ENCODE peak calls at places on chromosomes 3 and 15, in eight cellular contexts. One of them, this sample, is unnamed.

GRCh38 chr3:171565671-171566070 is 105.5 kb upstream of the TNIK start:
- DNase-seq in Peyer's patch: no peak
- DNase-seq in psoas muscle: no peak
- DNase-seq in GM23338: no peak
- DNase-seq in RWPE2: no peak
- DNase-seq in IMR-90: peak; percentile 54
- DNase-seq in fibroblast of lung: peak; percentile 55
- DNase-seq in pancreas: no peak
- DNase-seq in this sample: no peak

GRCh38 chr15:52492132-52492531 is 36.5 kb downstream of the MYO5A start:
- DNase-seq in Peyer's patch: no peak
- DNase-seq in psoas muscle: no peak
- DNase-seq in GM23338: no peak
- DNase-seq in RWPE2: no peak
- DNase-seq in IMR-90: no peak
- DNase-seq in fibroblast of lung: no peak
- DNase-seq in pancreas: no peak
- DNase-seq in this sample: no peak

GRCh38 chr15:31200735-31201151 is 99.2 kb upstream of the TRPM1 start:
- DNase-seq in Peyer's patch: peak; percentile 81
- DNase-seq in psoas muscle: peak; percentile 81
- DNase-seq in GM23338: peak; percentile 70
- DNase-seq in RWPE2: no peak
- DNase-seq in IMR-90: peak; percentile 39
- DNase-seq in fibroblast of lung: peak; percentile 62
- DNase-seq in pancreas: peak; percentile 44
- DNase-seq in this sample: peak; percentile 88

GRCh38 chr3:43178891-43179366 is 73.0 kb upstream of the POMGNT2 start:
- DNase-seq in Peyer's patch: peak; percentile 77
- DNase-seq in psoas muscle: no peak
- DNase-seq in GM23338: no peak
- DNase-seq in RWPE2: peak; percentile 84
- DNase-seq in IMR-90: peak; percentile 52
- DNase-seq in fibroblast of lung: peak; percentile 74
- DNase-seq in pancreas: peak; percentile 49
- DNase-seq in this sample: peak; percentile 82

GRCh38 chr3:117408811-117409210 is 699.2 kb downstream of the TUSC7 start:
- DNase-seq in Peyer's patch: no peak
- DNase-seq in psoas muscle: no peak
- DNase-seq in GM23338: no peak
- DNase-seq in RWPE2: no peak
- DNase-seq in IMR-90: peak; percentile 52
- DNase-seq in fibroblast of lung: peak; percentile 39
- DNase-seq in pancreas: no peak
- DNase-seq in this sample: no peak

GRCh38 chr15:81297147-81297572 is 26.8 kb downstream of the STARD5 start:
- DNase-seq in Peyer's patch: no peak
- DNase-seq in psoas muscle: no peak
- DNase-seq in GM23338: no peak
- DNase-seq in RWPE2: peak; percentile 93
- DNase-seq in IMR-90: peak; percentile 24
- DNase-seq in fibroblast of lung: no peak
- DNase-seq in pancreas: no peak
- DNase-seq in this sample: no peak

GRCh38 chr3:29381595-29381994 is 100.7 kb downstream of the RBMS3 start:
- DNase-seq in Peyer's patch: no peak
- DNase-seq in psoas muscle: no peak
- DNase-seq in GM23338: no peak
- DNase-seq in RWPE2: no peak
- DNase-seq in IMR-90: peak; percentile 51
- DNase-seq in fibroblast of lung: no peak
- DNase-seq in pancreas: no peak
- DNase-seq in this sample: no peak

GRCh38 chr3:111339017-111339416 is 203.0 kb upstream of the CD96 start:
- DNase-seq in Peyer's patch: no peak
- DNase-seq in psoas muscle: no peak
- DNase-seq in GM23338: no peak
- DNase-seq in RWPE2: no peak
- DNase-seq in IMR-90: no peak
- DNase-seq in fibroblast of lung: no peak
- DNase-seq in pancreas: no peak
- DNase-seq in this sample: no peak

GRCh38 chr15:77630064-77630463 is 2.6 kb downstream of the LINGO1 start:
- DNase-seq in Peyer's patch: no peak
- DNase-seq in psoas muscle: no peak
- DNase-seq in GM23338: no peak
- DNase-seq in RWPE2: no peak
- DNase-seq in IMR-90: no peak
- DNase-seq in fibroblast of lung: no peak
- DNase-seq in pancreas: no peak
- DNase-seq in this sample: no peak

GRCh38 chr15:77629070-77630030 is 3.4 kb downstream of the LINGO1 start:
- DNase-seq in Peyer's patch: no peak
- DNase-seq in psoas muscle: no peak
- DNase-seq in GM23338: no peak
- DNase-seq in RWPE2: no peak
- DNase-seq in IMR-90: no peak
- DNase-seq in fibroblast of lung: no peak
- DNase-seq in pancreas: no peak
- DNase-seq in this sample: no peak

GRCh38 chr15:77631790-77632551 is 741 bp downstream of the LINGO1 start:
- DNase-seq in Peyer's patch: no peak
- DNase-seq in psoas muscle: no peak
- DNase-seq in GM23338: peak; percentile 80
- DNase-seq in RWPE2: no peak
- DNase-seq in IMR-90: no peak
- DNase-seq in fibroblast of lung: no peak
- DNase-seq in pancreas: no peak
- DNase-seq in this sample: no peak

GRCh38 chr15:77632760-77633133 is at the start of gene LINGO1:
- DNase-seq in Peyer's patch: no peak
- DNase-seq in psoas muscle: no peak
- DNase-seq in GM23338: peak; percentile 81
- DNase-seq in RWPE2: no peak
- DNase-seq in IMR-90: no peak
- DNase-seq in fibroblast of lung: no peak
- DNase-seq in pancreas: peak; percentile 64
- DNase-seq in this sample: no peak

DNA sequence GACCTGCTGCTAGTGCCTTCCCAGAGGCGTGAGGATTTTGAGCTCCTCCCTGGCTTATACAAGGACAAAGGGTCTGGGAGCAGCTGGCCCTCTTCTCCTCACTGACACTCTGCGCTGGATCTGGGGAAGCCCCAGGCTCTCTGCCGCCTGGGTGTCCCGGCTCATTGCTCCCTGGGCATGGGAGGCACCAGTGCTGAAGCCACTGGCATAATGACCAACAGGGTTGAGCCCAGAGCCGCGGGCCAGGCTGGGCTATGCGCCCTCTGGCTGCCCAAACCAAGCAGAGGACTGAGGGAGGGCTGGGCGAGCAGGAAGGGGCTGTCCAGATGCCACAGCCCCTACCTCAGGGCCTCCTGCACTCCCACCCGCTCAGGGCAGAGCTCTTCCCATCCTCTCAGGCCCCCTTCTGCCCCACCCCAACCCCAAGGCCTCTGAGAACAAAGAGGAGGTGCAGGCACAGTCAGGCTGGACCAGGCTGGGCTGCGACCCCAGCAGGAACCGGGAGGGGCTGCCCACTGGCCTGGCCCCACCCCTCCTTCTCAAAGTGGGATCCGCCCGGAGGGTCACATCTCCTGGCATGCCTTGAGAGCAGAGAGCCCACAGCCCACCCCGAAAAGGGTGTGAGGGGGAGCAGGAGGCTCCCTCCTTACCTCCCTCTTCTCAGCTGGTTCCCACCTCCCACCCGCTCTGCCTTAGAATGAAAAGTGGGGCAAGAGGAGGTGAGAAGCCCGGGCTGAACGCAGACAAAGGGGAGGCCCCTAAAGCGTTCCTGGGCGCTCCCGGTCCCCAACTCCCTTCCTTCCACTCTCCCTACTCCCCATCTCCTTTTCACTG is 1.5 kb downstream of the LINGO1 start:
- DNase-seq in Peyer's patch: no peak
- DNase-seq in psoas muscle: no peak
- DNase-seq in GM23338: peak; percentile 60
- DNase-seq in RWPE2: no peak
- DNase-seq in IMR-90: no peak
- DNase-seq in fibroblast of lung: no peak
- DNase-seq in pancreas: no peak
- DNase-seq in this sample: no peak
- TF ChIP-seq CTCF in Peyer's patch: no peak
- TF ChIP-seq CTCF in psoas muscle: no peak
- TF ChIP-seq CTCF in GM23338: peak; percentile 64
- TF ChIP-seq CTCF in RWPE2: no peak
- TF ChIP-seq CTCF in IMR-90: no peak
- TF ChIP-seq CTCF in fibroblast of lung: no peak
- TF ChIP-seq CTCF in pancreas: no peak
- TF ChIP-seq CTCF in this sample: no peak

GRCh38 chr3:177331203-177331602 is 133.9 kb upstream of the TBL1XR1 start:
- DNase-seq in Peyer's patch: no peak
- DNase-seq in psoas muscle: no peak
- DNase-seq in GM23338: no peak
- DNase-seq in RWPE2: no peak
- DNase-seq in IMR-90: no peak
- DNase-seq in fibroblast of lung: no peak
- DNase-seq in pancreas: no peak
- DNase-seq in this sample: no peak
- H3K4me1 ChIP-seq in Peyer's patch: no peaks in the 10 kb centered on the region
- H3K4me1 ChIP-seq in psoas muscle: peaks cover 33% of the 10 kb centered on the region
- H3K4me1 ChIP-seq in GM23338: no peaks in the 10 kb centered on the region
- H3K4me1 ChIP-seq in RWPE2: no peaks in the 10 kb centered on the region
- H3K4me1 ChIP-seq in IMR-90: peaks cover 2% of the 10 kb centered on the region
- H3K4me1 ChIP-seq in fibroblast of lung: no peaks in the 10 kb centered on the region
- H3K4me1 ChIP-seq in pancreas: no peaks in the 10 kb centered on the region
- H3K4me1 ChIP-seq in this sample: peaks cover 15% of the 10 kb centered on the region

DNA sequence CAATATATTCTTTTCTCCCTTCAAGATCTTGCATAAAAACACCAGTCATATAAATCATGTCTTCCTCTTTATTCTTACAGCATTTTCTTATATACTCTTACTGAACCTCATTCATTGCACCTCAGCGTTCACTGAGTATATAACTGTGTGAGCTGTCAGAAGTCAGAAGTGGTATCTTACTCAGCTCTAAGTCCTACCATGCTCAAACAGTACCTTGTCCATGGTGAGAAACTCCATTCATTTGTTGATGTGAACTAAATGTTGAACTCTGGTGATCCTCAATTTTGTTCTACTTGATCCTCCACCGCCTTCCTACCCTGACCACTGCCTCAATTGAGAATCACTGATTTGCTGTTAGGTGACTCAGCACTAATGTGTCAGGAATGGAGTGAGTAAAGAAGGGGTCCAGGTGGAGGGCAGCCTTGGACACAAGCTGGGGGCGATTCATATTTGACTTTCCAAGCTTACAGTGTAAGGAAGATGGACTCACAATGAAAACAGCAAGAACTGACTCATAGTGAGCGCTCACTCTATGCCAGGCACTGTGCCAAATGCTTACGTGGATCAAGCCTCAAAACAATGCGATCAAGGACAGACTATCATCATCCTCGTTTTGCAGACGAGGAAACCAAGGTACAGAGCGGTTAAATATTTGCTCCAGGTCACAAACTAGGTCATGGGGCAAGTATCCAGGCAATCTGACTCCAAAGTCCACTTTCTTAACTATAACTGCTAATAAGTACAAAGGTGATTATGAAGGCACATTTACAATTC is 13.5 kb upstream of the ZFYVE19 start:
- DNase-seq in Peyer's patch: peak; percentile 86
- DNase-seq in psoas muscle: peak; percentile 58
- DNase-seq in GM23338: no peak
- DNase-seq in RWPE2: peak; percentile 91
- DNase-seq in IMR-90: peak; percentile 98
- DNase-seq in fibroblast of lung: peak; percentile 91
- DNase-seq in pancreas: peak; percentile 59
- DNase-seq in this sample: peak; percentile 77
- H3K4me3 ChIP-seq in Peyer's patch: no peak overlapping the region
- H3K4me3 ChIP-seq in psoas muscle: no peak overlapping the region
- H3K4me3 ChIP-seq in GM23338: no peak overlapping the region
- H3K4me3 ChIP-seq in RWPE2: no peak overlapping the region
- H3K4me3 ChIP-seq in IMR-90: no peak overlapping the region
- H3K4me3 ChIP-seq in fibroblast of lung: no peak overlapping the region
- H3K4me3 ChIP-seq in pancreas: no peak overlapping the region
- H3K4me3 ChIP-seq in this sample: no peak overlapping the region

GRCh38 chr3:155983834-155984474 is 113.5 kb downstream of the GMPS start:
- DNase-seq in Peyer's patch: no peak
- DNase-seq in psoas muscle: no peak
- DNase-seq in GM23338: peak; percentile 44
- DNase-seq in RWPE2: no peak
- DNase-seq in IMR-90: peak; percentile 30
- DNase-seq in fibroblast of lung: no peak
- DNase-seq in pancreas: no peak
- DNase-seq in this sample: no peak

GRCh38 chr3:155979746-155980145 is 109.3 kb downstream of the GMPS start:
- DNase-seq in Peyer's patch: no peak
- DNase-seq in psoas muscle: no peak
- DNase-seq in GM23338: no peak
- DNase-seq in RWPE2: no peak
- DNase-seq in IMR-90: peak; percentile 61
- DNase-seq in fibroblast of lung: no peak
- DNase-seq in pancreas: no peak
- DNase-seq in this sample: no peak

GRCh38 chr3:155981669-155982068 is 111.2 kb downstream of the GMPS start:
- DNase-seq in Peyer's patch: no peak
- DNase-seq in psoas muscle: no peak
- DNase-seq in GM23338: no peak
- DNase-seq in RWPE2: no peak
- DNase-seq in IMR-90: peak; percentile 13
- DNase-seq in fibroblast of lung: no peak
- DNase-seq in pancreas: no peak
- DNase-seq in this sample: no peak

GRCh38 chr3:155972885-155973584 is 102.6 kb downstream of the GMPS start:
- DNase-seq in Peyer's patch: no peak
- DNase-seq in psoas muscle: no peak
- DNase-seq in GM23338: no peak
- DNase-seq in RWPE2: no peak
- DNase-seq in IMR-90: no peak
- DNase-seq in fibroblast of lung: no peak
- DNase-seq in pancreas: no peak
- DNase-seq in this sample: no peak

GRCh38 chr3:155978324-155978723 is 107.9 kb downstream of the GMPS start:
- DNase-seq in Peyer's patch: no peak
- DNase-seq in psoas muscle: no peak
- DNase-seq in GM23338: no peak
- DNase-seq in RWPE2: no peak
- DNase-seq in IMR-90: no peak
- DNase-seq in fibroblast of lung: no peak
- DNase-seq in pancreas: no peak
- DNase-seq in this sample: no peak
- TF ChIP-seq CTCF in Peyer's patch: no peak
- TF ChIP-seq CTCF in psoas muscle: no peak
- TF ChIP-seq CTCF in GM23338: peak; percentile 50
- TF ChIP-seq CTCF in RWPE2: peak; percentile 52
- TF ChIP-seq CTCF in IMR-90: peak; percentile 28
- TF ChIP-seq CTCF in fibroblast of lung: peak; percentile 17
- TF ChIP-seq CTCF in pancreas: no peak
- TF ChIP-seq CTCF in this sample: no peak